ENCODE peak calls at places on chromosomes 6 and 20, in ten cellular contexts. Z is A549; X is stimulated activated CD8-positive, alpha-beta memory T cell treated with anti-CD3 and anti-CD28 coated beads, Interleukin-2, amount 100 ng/mL, for 1 hour; L is mesenchymal stem cell; G is M059J; Y is occipital lobe; Q is hippocampal formation; M is stimulated activated CD4-positive, alpha-beta T cell treated with anti-CD3 and anti-CD28 coated beads, TNF-alpha, amount 100 ng/mL, for 1 hour; B is GOT3; O is endothelial cell. I is an unnamed sample.

GRCh38 chr20:10863337-10864060 is 189.7 kb upstream of the JAG1 start:
- DNase-seq in X (no peak), B (no peak), Y (no peak), Q (no peak), M (no peak), G (peak; percentile 90), O (no peak), Z (no peak), L (peak; percentile 50), I (no peak)

GRCh38 chr20:5000263-5001173 is 792 bp downstream of the SLC23A2 start:
- DNase-seq in Z (no peak), Q (peak; percentile 49), G (no peak), B (no peak), X (peak; percentile 2), L (peak; percentile 30), O (peak; percentile 15), Y (peak; percentile 49), M (peak; percentile 8), I (peak; percentile 52)

GRCh38 chr6:328184-328670 is 35.9 kb downstream of the DUSP22 start:
- DNase-seq in Z (no peak), Q (no peak), L (peak; percentile 88), O (no peak), B (no peak), M (no peak), G (peak; percentile 89), X (no peak), Y (no peak), I (no peak)

GRCh38 chr6:128144320-128144719 is 243.5 kb upstream of the THEMIS start:
- DNase-seq in G (no peak), X (no peak), Q (no peak), M (no peak), B (no peak), L (no peak), Z (no peak), O (no peak), Y (no peak), I (no peak)

GRCh38 chr20:9442858-9443257 is 71.5 kb upstream of the LAMP5 start:
- DNase-seq in M (no peak), Y (no peak), Z (no peak), O (no peak), L (peak; percentile 5), B (no peak), X (no peak), G (peak; percentile 63), Q (no peak), I (no peak)

GRCh38 chr20:1851396-1851795 is 43.8 kb upstream of the SIRPA start:
- DNase-seq in O (no peak), X (no peak), Z (no peak), Y (no peak), M (no peak), L (no peak), Q (no peak), G (no peak), B (no peak), I (no peak)

GRCh38 chr6:134056046-134056445 is 3.6 kb upstream of the SLC2A12 start:
- DNase-seq in L (no peak), M (no peak), X (no peak), Y (no peak), B (no peak), O (no peak), G (no peak), Q (no peak), Z (no peak), I (no peak)

GRCh38 chr6:168648730-168649129 is 207.7 kb downstream of the SMOC2 start:
- DNase-seq in Q (no peak), O (no peak), G (peak; percentile 9), X (no peak), M (no peak), Z (no peak), B (no peak), Y (no peak), L (no peak), I (no peak)

GRCh38 chr6:106527979-106528378 is 101.3 kb downstream of the RTN4IP1 start:
- DNase-seq in M (no peak), O (no peak), Z (peak; percentile 40), Q (no peak), Y (no peak), X (no peak), B (no peak), G (peak; percentile 94), L (peak; percentile 84), I (no peak)

GRCh38 chr20:58892932-58893224 is 40.4 kb downstream of the GNAS start:
- DNase-seq in Q (no peak), B (no peak), L (no peak), M (no peak), Y (no peak), Z (peak; percentile 39), O (no peak), G (no peak), X (no peak), I (no peak)

GRCh38 chr20:37954205-37954604 is 51.3 kb downstream of the VSTM2L start:
- DNase-seq in G (no peak), M (no peak), X (no peak), Y (no peak), O (no peak), Q (no peak), Z (no peak), B (no peak), L (no peak), I (no peak)

GRCh38 chr6:31792741-31793140 is 2.8 kb downstream of the VARS1 start:
- DNase-seq in G (peak; percentile 96), Z (peak; percentile 27), M (no peak), L (peak; percentile 59), X (no peak), O (no peak), Q (no peak), Y (no peak), B (no peak), I (no peak)

GRCh38 chr6:15521516-15521915 is 141.3 kb downstream of the DTNBP1 start:
- DNase-seq in X (no peak), O (no peak), Q (no peak), Z (no peak), Y (no peak), L (no peak), M (no peak), B (no peak), G (no peak), I (peak; percentile 6)

GRCh38 chr6:44122821-44123220 is 4.4 kb downstream of the MRPL14 start:
- DNase-seq in M (no peak), B (no peak), L (peak; percentile 35), Q (no peak), Z (no peak), X (no peak), G (peak; percentile 66), Y (no peak), O (no peak), I (no peak)

GRCh38 chr6:100271202-100271601 is 193.5 kb downstream of the SIM1 start:
- DNase-seq in Q (no peak), B (no peak), O (no peak), Z (no peak), G (no peak), M (no peak), X (no peak), L (no peak), Y (no peak), I (no peak)

GRCh38 chr6:112113371-112113770 is 26.0 kb downstream of the FAM229B start:
- DNase-seq in Q (no peak), B (no peak), M (no peak), G (no peak), Y (no peak), L (peak; percentile 54), X (no peak), O (no peak), Z (no peak), I (no peak)

GRCh38 chr6:43608310-43608763 is 20.7 kb downstream of the GTPBP2 start:
- DNase-seq in L (peak; percentile 88), B (no peak), X (peak; percentile 29), Z (peak; percentile 50), O (peak; percentile 73), Y (peak; percentile 28), M (peak; percentile 41), Q (peak; percentile 22), G (peak; percentile 76), I (no peak)

GRCh38 chr6:166387642-166388325 is 5.0 kb upstream of the MPC1 start:
- DNase-seq in Y (no peak), L (no peak), B (no peak), G (no peak), Z (no peak), O (no peak), M (no peak), X (no peak), Q (no peak), I (no peak)

GRCh38 chr6:6584310-6585002 is 4.1 kb upstream of the LY86 start:
- DNase-seq in G (no peak), B (no peak), O (no peak), Q (no peak), X (no peak), Y (no peak), M (no peak), L (no peak), Z (no peak), I (no peak)

GRCh38 chr6:95576621-95577316 is 566 bp upstream of the MANEA start:
- DNase-seq in G (peak; percentile 15), B (no peak), Q (no peak), M (no peak), O (no peak), Y (no peak), Z (no peak), X (no peak), L (peak; percentile 42), I (no peak)

GRCh38 chr6:86869500-86869899 is 67.8 kb upstream of the HTR1E start:
- DNase-seq in G (no peak), Z (no peak), X (no peak), M (no peak), Y (no peak), B (no peak), Q (no peak), L (no peak), O (no peak), I (no peak)

GRCh38 chr20:31517373-31517772 is 3.1 kb downstream of the HM13 start:
- DNase-seq in M (no peak), O (peak; percentile 55), Q (no peak), G (peak; percentile 79), L (peak; percentile 76), X (no peak), Y (no peak), Z (peak; percentile 69), B (no peak), I (no peak)

GRCh38 chr6:124719951-124720350 is 242.3 kb upstream of the RNF217 start:
- DNase-seq in O (no peak), Y (no peak), L (no peak), M (no peak), Q (no peak), G (no peak), B (no peak), Z (no peak), X (no peak), I (no peak)

GRCh38 chr6:29627762-29628418 is 5.1 kb downstream of the GABBR1 start:
- DNase-seq in X (no peak), O (peak; percentile 74), G (peak; percentile 79), L (peak; percentile 91), Z (peak; percentile 56), M (peak; percentile 33), Y (peak; percentile 63), Q (peak; percentile 49), B (peak; percentile 15), I (peak; percentile 78)